ENCODE peak calls at places on chromosomes 3 and 15, in ten cellular contexts. N is sigmoid colon, I is SK-N-SH, X is HL-60, V is Caco-2, T is tibial nerve, A is GM13976, Y is ovary, H is GM23338, S is HCT116. P is an unnamed sample.
A peak's percentile ranks its signal among the peaks of the same experiment; 100 is the strongest.

GRCh38 chr3:23263796-23264195 is 60.7 kb downstream of the UBE2E2 start:
- DNase-seq in N (no peak), V (no peak), H (no peak), A (no peak), X (no peak), Y (no peak), T (no peak), S (no peak), I (no peak), P (no peak)

GRCh38 chr3:171417813-171418212 is 42.4 kb downstream of the TNIK start:
- DNase-seq in I (no peak), Y (no peak), X (no peak), T (no peak), S (no peak), N (peak; percentile 75), H (no peak), V (no peak), A (no peak), P (no peak)

GRCh38 chr15:61141497-61142125 is 87.5 kb downstream of the RORA start:
- DNase-seq in A (no peak), H (peak; percentile 34), S (no peak), X (no peak), Y (no peak), I (no peak), N (no peak), V (peak; percentile 2), T (no peak), P (no peak)

GRCh38 chr3:38878650-38879049 is 62.6 kb upstream of the SCN10A start:
- DNase-seq in V (no peak), I (no peak), H (no peak), T (no peak), A (no peak), Y (no peak), N (no peak), X (no peak), S (no peak), P (no peak)

GRCh38 chr15:89837134-89837829 is 22.6 kb upstream of the ANPEP start:
- DNase-seq in N (no peak), Y (no peak), A (no peak), H (no peak), I (no peak), V (no peak), T (no peak), S (no peak), X (no peak), P (no peak)

GRCh38 chr3:60755094-60755493 is 496.2 kb downstream of the FHIT start:
- DNase-seq in N (no peak), T (no peak), H (peak; percentile 84), A (no peak), V (peak; percentile 52), X (no peak), Y (no peak), S (no peak), I (peak; percentile 22), P (no peak)

GRCh38 chr3:108343479-108343870 is 47.1 kb downstream of the HHLA2 start:
- DNase-seq in Y (no peak), N (no peak), S (no peak), V (no peak), X (no peak), H (no peak), I (no peak), A (no peak), T (no peak), P (no peak)

GRCh38 chr3:133940536-133940935 is 44.9 kb upstream of the RAB6B start:
- DNase-seq in S (no peak), A (no peak), Y (peak; percentile 6), T (no peak), H (no peak), I (no peak), X (no peak), V (no peak), N (peak; percentile 46), P (no peak)

GRCh38 chr3:102163039-102163817 is 271.6 kb upstream of the ZPLD1 start:
- DNase-seq in S (no peak), H (no peak), V (peak; percentile 24), I (peak; percentile 42), Y (peak; percentile 36), T (peak; percentile 33), A (no peak), X (no peak), N (no peak), P (no peak)

GRCh38 chr3:100358413-100358812 is 23.9 kb downstream of the NIT2 start:
- DNase-seq in Y (no peak), V (no peak), X (no peak), A (no peak), I (no peak), N (no peak), T (no peak), H (no peak), S (no peak), P (no peak)

GRCh38 chr3:100352296-100353178 is 18.0 kb downstream of the NIT2 start:
- DNase-seq in X (no peak), H (no peak), A (no peak), I (no peak), V (no peak), T (no peak), N (no peak), Y (no peak), S (no peak), P (no peak)

GRCh38 chr3:100359030-100359429 is 24.5 kb downstream of the NIT2 start:
- DNase-seq in Y (no peak), V (no peak), S (no peak), I (no peak), H (no peak), A (no peak), T (no peak), N (no peak), X (no peak), P (no peak)

DNA sequence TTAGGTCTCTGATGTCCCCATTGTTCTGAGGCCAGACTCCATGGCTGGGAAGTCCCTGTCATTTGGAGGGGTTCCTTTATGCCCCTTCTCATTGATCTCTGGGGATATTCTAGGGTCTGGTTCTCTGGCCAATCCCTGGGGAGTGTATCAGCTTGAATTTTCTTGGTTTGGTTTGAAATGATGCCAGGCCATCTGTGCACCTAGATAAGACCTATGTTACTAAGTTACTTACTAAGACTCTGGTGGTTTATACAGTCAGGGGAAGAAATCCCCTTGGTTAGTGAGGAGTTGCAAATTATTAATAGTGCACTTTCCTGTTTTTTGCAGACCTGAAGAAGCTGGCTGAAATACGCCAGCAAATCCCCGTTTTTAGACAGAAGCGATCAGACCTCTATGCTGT is 20.3 kb downstream of the NIT2 start:
- DNase-seq in H (no peak), N (no peak), I (no peak), A (no peak), X (no peak), Y (no peak), T (no peak), S (no peak), V (no peak), P (no peak)
- TF ChIP-seq CTCF in H (no peak), N (no peak), I (no peak), A (no peak), X (no peak), Y (no peak), T (no peak), S (no peak), V (no peak), P (no peak)

GRCh38 chr3:24370352-24370751 is 124.3 kb downstream of the THRB start:
- DNase-seq in I (no peak), X (no peak), V (no peak), N (no peak), Y (no peak), A (no peak), S (no peak), H (no peak), T (no peak), P (no peak)
- TF ChIP-seq CTCF in I (no peak), X (no peak), V (no peak), N (no peak), Y (no peak), A (no peak), S (no peak), H (no peak), T (no peak), P (no peak)

GRCh38 chr15:44426975-44427755 is at the start of gene CTDSPL2:
- DNase-seq in Y (peak; percentile 98), V (peak; percentile 97), H (peak; percentile 99), X (peak; percentile 97), S (peak; percentile 97), A (peak; percentile 93), N (peak; percentile 99), T (peak; percentile 93), I (peak; percentile 89), P (peak; percentile 77)

DNA sequence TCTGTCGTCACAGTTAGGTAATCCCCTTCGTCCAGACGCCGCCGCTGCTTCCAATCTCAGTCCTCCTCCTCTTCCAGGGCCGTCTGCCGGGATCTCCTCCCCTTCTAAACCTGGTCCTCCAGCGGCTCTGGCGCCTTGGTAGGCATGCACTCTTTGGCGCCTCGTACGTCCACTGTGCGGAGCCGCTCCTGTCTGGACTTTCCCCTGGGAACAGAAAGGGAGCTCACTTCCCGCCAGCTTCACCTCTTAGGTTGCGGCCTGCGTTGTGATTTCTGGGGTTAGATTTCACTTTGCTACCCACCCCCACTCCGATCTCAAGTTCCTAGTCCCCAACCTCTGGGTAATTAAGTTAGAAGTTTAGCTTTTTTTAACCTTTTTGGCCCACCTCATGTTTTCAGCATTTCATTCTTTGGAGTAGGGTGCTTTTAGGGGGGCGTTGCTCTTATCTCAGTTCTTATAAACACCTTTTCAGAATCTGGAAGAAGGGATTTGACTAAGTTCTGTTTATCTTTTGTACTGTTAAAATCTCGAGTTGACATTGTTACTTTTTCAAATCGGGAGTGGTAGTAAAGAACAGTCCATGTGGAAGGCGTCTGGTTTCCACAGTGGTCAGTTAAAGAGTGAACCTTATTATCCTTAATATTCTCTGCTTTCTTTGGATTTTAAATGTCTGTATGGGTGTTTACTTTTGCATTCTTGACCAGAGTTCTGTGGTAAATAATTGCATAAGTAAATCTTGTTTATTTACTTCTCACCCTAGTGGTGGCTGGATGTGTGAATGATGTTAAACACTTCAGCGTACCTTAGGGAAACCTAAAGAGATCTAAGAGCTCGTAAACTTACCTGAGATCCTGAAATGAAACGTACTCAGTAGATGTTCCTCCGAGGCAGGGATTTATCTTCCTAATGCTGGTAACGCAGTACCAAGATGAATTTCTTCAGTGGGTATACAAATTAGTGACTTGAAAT is 611 bp downstream of the CTDSPL2 start:
- DNase-seq in X (no peak), I (peak; percentile 63), V (peak; percentile 18), N (no peak), A (no peak), Y (no peak), S (peak; percentile 21), H (peak; percentile 74), T (no peak), P (no peak)
- TF ChIP-seq CTCF in X (no peak), I (peak; percentile 39), V (no peak), N (no peak), A (no peak), Y (no peak), S (peak; percentile 39), H (no peak), T (no peak), P (no peak)

DNA sequence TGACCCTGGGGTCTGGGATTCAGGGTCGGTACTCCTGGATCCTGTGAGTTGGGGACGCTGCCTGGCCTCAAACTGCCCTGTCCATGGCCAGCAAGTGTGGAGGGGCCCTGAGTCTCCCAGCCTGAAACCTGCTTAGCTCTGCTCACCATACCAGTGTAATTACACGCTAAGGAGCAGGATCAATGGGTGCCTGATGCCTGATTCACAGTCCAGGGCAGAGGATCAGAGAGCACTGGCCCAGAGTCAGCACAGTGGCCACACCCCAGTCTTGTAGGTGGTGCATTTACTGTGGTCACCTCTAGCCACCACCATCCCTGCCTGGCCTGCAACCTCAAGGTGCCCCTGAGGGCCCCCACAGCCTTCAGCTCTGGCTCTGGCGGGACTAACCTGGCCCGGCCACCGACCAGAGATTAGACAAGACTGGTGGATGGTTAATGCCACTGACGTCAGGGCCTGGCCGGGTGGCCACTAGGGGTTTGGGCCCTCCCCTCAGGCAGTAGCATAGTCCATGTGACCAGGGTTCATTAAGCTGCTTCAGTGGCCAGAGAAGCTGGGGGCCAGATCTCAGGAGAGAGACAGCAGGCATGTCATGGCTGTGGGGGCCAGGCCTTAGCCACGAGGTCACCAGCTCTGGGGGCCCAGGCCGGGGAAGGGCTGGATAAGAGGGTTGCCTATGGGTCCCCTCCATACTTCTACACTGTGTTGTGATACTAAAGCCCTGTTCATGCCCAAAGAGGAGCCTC is 3.3 kb upstream of the SLC38A3 start:
- DNase-seq in V (no peak), A (no peak), T (no peak), H (no peak), Y (no peak), X (no peak), N (no peak), I (no peak), S (no peak), P (no peak)
- TF ChIP-seq CTCF in V (no peak), A (no peak), T (no peak), H (no peak), Y (no peak), X (no peak), N (no peak), I (no peak), S (no peak), P (no peak)